ENCODE peak calls at places on chromosome 16, in four cellular contexts. One of them, this sample, is unnamed.

GRCh38 chr16:14629612-14629918 is 495 bp downstream of the PARN start:
- DNase-seq in stimulated activated CD8-positive, alpha-beta memory T cell treated with anti-CD3 and anti-CD28 coated beads, Interleukin-7, amount 100 ng/mL, for 1 hour: no peak
- DNase-seq in HEK293T: peak
- DNase-seq in activated CD8-positive, alpha-beta T cell treated with anti-CD3 and anti-CD28 coated beads for 36 hours: peak
- DNase-seq in this sample: no peak

GRCh38 chr16:11755022-11755760 is 12.5 kb upstream of the TXNDC11 start:
- DNase-seq in stimulated activated CD8-positive, alpha-beta memory T cell treated with anti-CD3 and anti-CD28 coated beads, Interleukin-7, amount 100 ng/mL, for 1 hour: no peak
- DNase-seq in HEK293T: no peak
- DNase-seq in activated CD8-positive, alpha-beta T cell treated with anti-CD3 and anti-CD28 coated beads for 36 hours: no peak
- DNase-seq in this sample: no peak

GRCh38 chr16:3761375-3762079 is 44.2 kb upstream of the TRAP1 start:
- DNase-seq in HEK293T: no peak
- DNase-seq in stimulated activated CD8-positive, alpha-beta memory T cell treated with anti-CD3 and anti-CD28 coated beads, Interleukin-7, amount 100 ng/mL, for 1 hour: no peak
- DNase-seq in activated CD8-positive, alpha-beta T cell treated with anti-CD3 and anti-CD28 coated beads for 36 hours: no peak
- DNase-seq in this sample: no peak

GRCh38 chr16:49382916-49383315 is 9.3 kb downstream of the C16orf78 start:
- DNase-seq in HEK293T: peak
- DNase-seq in stimulated activated CD8-positive, alpha-beta memory T cell treated with anti-CD3 and anti-CD28 coated beads, Interleukin-7, amount 100 ng/mL, for 1 hour: no peak
- DNase-seq in activated CD8-positive, alpha-beta T cell treated with anti-CD3 and anti-CD28 coated beads for 36 hours: peak
- DNase-seq in this sample: no peak

GRCh38 chr16:67963325-67964321 is 4.8 kb downstream of the SLC12A4 start:
- DNase-seq in stimulated activated CD8-positive, alpha-beta memory T cell treated with anti-CD3 and anti-CD28 coated beads, Interleukin-7, amount 100 ng/mL, for 1 hour: no peak
- DNase-seq in HEK293T: no peak
- DNase-seq in activated CD8-positive, alpha-beta T cell treated with anti-CD3 and anti-CD28 coated beads for 36 hours: no peak
- DNase-seq in this sample: no peak

GRCh38 chr16:50193594-50193993 is 40.5 kb downstream of the TENT4B start:
- DNase-seq in HEK293T: no peak
- DNase-seq in stimulated activated CD8-positive, alpha-beta memory T cell treated with anti-CD3 and anti-CD28 coated beads, Interleukin-7, amount 100 ng/mL, for 1 hour: no peak
- DNase-seq in activated CD8-positive, alpha-beta T cell treated with anti-CD3 and anti-CD28 coated beads for 36 hours: no peak
- DNase-seq in this sample: no peak

GRCh38 chr16:1527836-1528811 is 5.3 kb upstream of the TMEM204 start:
- DNase-seq in activated CD8-positive, alpha-beta T cell treated with anti-CD3 and anti-CD28 coated beads for 36 hours: no peak
- DNase-seq in HEK293T: no peak
- DNase-seq in stimulated activated CD8-positive, alpha-beta memory T cell treated with anti-CD3 and anti-CD28 coated beads, Interleukin-7, amount 100 ng/mL, for 1 hour: no peak
- DNase-seq in this sample: no peak

GRCh38 chr16:55250641-55251550 is 73.1 kb upstream of the IRX6 start:
- DNase-seq in HEK293T: no peak
- DNase-seq in activated CD8-positive, alpha-beta T cell treated with anti-CD3 and anti-CD28 coated beads for 36 hours: no peak
- DNase-seq in stimulated activated CD8-positive, alpha-beta memory T cell treated with anti-CD3 and anti-CD28 coated beads, Interleukin-7, amount 100 ng/mL, for 1 hour: no peak
- DNase-seq in this sample: no peak

GRCh38 chr16:3214904-3215600 is 19.9 kb downstream of the ZNF200 start:
- DNase-seq in stimulated activated CD8-positive, alpha-beta memory T cell treated with anti-CD3 and anti-CD28 coated beads, Interleukin-7, amount 100 ng/mL, for 1 hour: no peak
- DNase-seq in activated CD8-positive, alpha-beta T cell treated with anti-CD3 and anti-CD28 coated beads for 36 hours: peak
- DNase-seq in HEK293T: no peak
- DNase-seq in this sample: peak

GRCh38 chr16:3849751-3850543 is 30.6 kb downstream of the CREBBP start:
- DNase-seq in activated CD8-positive, alpha-beta T cell treated with anti-CD3 and anti-CD28 coated beads for 36 hours: no peak
- DNase-seq in stimulated activated CD8-positive, alpha-beta memory T cell treated with anti-CD3 and anti-CD28 coated beads, Interleukin-7, amount 100 ng/mL, for 1 hour: no peak
- DNase-seq in HEK293T: no peak
- DNase-seq in this sample: no peak

GRCh38 chr16:24815052-24815451 is 30.7 kb upstream of the SLC5A11 start:
- DNase-seq in activated CD8-positive, alpha-beta T cell treated with anti-CD3 and anti-CD28 coated beads for 36 hours: no peak
- DNase-seq in stimulated activated CD8-positive, alpha-beta memory T cell treated with anti-CD3 and anti-CD28 coated beads, Interleukin-7, amount 100 ng/mL, for 1 hour: no peak
- DNase-seq in HEK293T: no peak
- DNase-seq in this sample: no peak

GRCh38 chr16:30063893-30064745 is 1.4 kb upstream of the ALDOA start:
- DNase-seq in activated CD8-positive, alpha-beta T cell treated with anti-CD3 and anti-CD28 coated beads for 36 hours: peak
- DNase-seq in stimulated activated CD8-positive, alpha-beta memory T cell treated with anti-CD3 and anti-CD28 coated beads, Interleukin-7, amount 100 ng/mL, for 1 hour: peak
- DNase-seq in HEK293T: peak
- DNase-seq in this sample: peak

GRCh38 chr16:75053791-75054555 is 55.1 kb downstream of the ZNRF1 start:
- DNase-seq in activated CD8-positive, alpha-beta T cell treated with anti-CD3 and anti-CD28 coated beads for 36 hours: no peak
- DNase-seq in stimulated activated CD8-positive, alpha-beta memory T cell treated with anti-CD3 and anti-CD28 coated beads, Interleukin-7, amount 100 ng/mL, for 1 hour: no peak
- DNase-seq in HEK293T: no peak
- DNase-seq in this sample: peak

GRCh38 chr16:57387598-57388354 is 15.5 kb downstream of the CX3CL1 start:
- DNase-seq in stimulated activated CD8-positive, alpha-beta memory T cell treated with anti-CD3 and anti-CD28 coated beads, Interleukin-7, amount 100 ng/mL, for 1 hour: no peak
- DNase-seq in activated CD8-positive, alpha-beta T cell treated with anti-CD3 and anti-CD28 coated beads for 36 hours: no peak
- DNase-seq in HEK293T: no peak
- DNase-seq in this sample: no peak

This sample was measured in MV-4-11.